ENCODE peak calls at places on chromosomes 6 and 20, in five cellular contexts. P is hepatocyte, K is GM23338, A is mammary epithelial cell, Z is astrocyte. G is an unnamed sample. For H3K36me3, the result is how much of the 10 kb centered on the place peaks cover.

GRCh38 chr6:4355241-4355640 is 219.9 kb upstream of the ECI2 start:
- DNase-seq in P (no peak), K (no peak), A (peak), Z (peak), G (peak)

GRCh38 chr6:166046982-166047381 is 120.7 kb downstream of the TBXT start:
- DNase-seq in P (no peak), K (no peak), A (no peak), Z (no peak), G (no peak)

GRCh38 chr6:80541186-80541585 is 434.7 kb downstream of the BCKDHB start:
- DNase-seq in P (no peak), K (no peak), A (peak), Z (peak), G (no peak)

GRCh38 chr6:132937466-132937906 is 123.1 kb downstream of the RPS12 start:
- DNase-seq in P (peak), K (peak), A (peak), Z (peak), G (peak)

GRCh38 chr6:73560853-73561407 is 40.1 kb upstream of the EEF1A1 start:
- DNase-seq in P (no peak), K (no peak), A (no peak), Z (no peak), G (no peak)

GRCh38 chr6:23091795-23092194 is 522.4 kb downstream of the HDGFL1 start:
- DNase-seq in P (no peak), K (no peak), A (no peak), Z (no peak), G (no peak)

GRCh38 chr20:9363673-9364072 is 150.7 kb upstream of the LAMP5 start:
- DNase-seq in P (peak), K (no peak), A (peak), Z (no peak), G (no peak)

GRCh38 chr20:31543966-31544598 is 29.8 kb downstream of the HM13 start:
- DNase-seq in P (peak), K (no peak), A (peak), Z (peak), G (peak)

GRCh38 chr20:62797671-62798532 is 1.6 kb downstream of the MRGBP start:
- DNase-seq in P (peak), K (no peak), A (no peak), Z (no peak), G (no peak)

GRCh38 chr20:2742934-2743559 is 50.5 kb downstream of the EBF4 start:
- DNase-seq in P (peak), K (peak), A (peak), Z (peak), G (peak)

GRCh38 chr6:43873806-43874714 is 104.0 kb downstream of the VEGFA start:
- DNase-seq in P (peak), K (no peak), A (no peak), Z (no peak), G (no peak)

GRCh38 chr20:37640600-37641561 is 52.9 kb upstream of the CTNNBL1 start:
- DNase-seq in P (no peak), K (no peak), A (peak), Z (no peak), G (peak)

GRCh38 chr6:2861071-2861821 is 19.6 kb upstream of the SERPINB1 start:
- DNase-seq in P (no peak), K (no peak), A (no peak), Z (no peak), G (no peak)

GRCh38 chr20:34143951-34144350 is 31.9 kb upstream of the EIF2S2 start:
- DNase-seq in P (peak), K (no peak), A (no peak), Z (peak), G (no peak)

GRCh38 chr20:17465236-17465635 is 65.9 kb downstream of the BFSP1 start:
- DNase-seq in P (no peak), K (no peak), A (no peak), Z (no peak), G (no peak)

GRCh38 chr6:37507082-37507481 is 7.4 kb upstream of the CCDC167 start:
- DNase-seq in P (no peak), K (peak), A (no peak), Z (no peak), G (no peak)

GRCh38 chr20:58853976-58854637 is 1.6 kb downstream of the GNAS start:
- DNase-seq in P (no peak), K (no peak), A (no peak), Z (no peak), G (no peak)
- TF ChIP-seq EZH2 in P (no peak), K (peak), A (no peak), Z (no peak), G (no peak)

GRCh38 chr20:24981282-24981681 is 11.3 kb downstream of the APMAP start:
- DNase-seq in P (no peak), K (no peak), A (no peak), Z (no peak), G (no peak)
- H3K36me3 ChIP-seq in P (under half), K (under half), A (under half), Z (under half), G (under half)

GRCh38 chr20:45970646-45971424 is 1.2 kb downstream of the ZNF335 start:
- DNase-seq in P (peak), K (no peak), A (no peak), Z (no peak), G (no peak)

GRCh38 chr20:45968081-45968671 is 3.8 kb downstream of the ZNF335 start:
- DNase-seq in P (no peak), K (no peak), A (no peak), Z (no peak), G (no peak)

GRCh38 chr20:45967551-45968080 is 4.4 kb downstream of the ZNF335 start:
- DNase-seq in P (no peak), K (no peak), A (no peak), Z (no peak), G (no peak)

GRCh38 chr20:45969712-45970634 is 2.0 kb downstream of the ZNF335 start:
- DNase-seq in P (peak), K (peak), A (peak), Z (peak), G (peak)

GRCh38 chr20:45968801-45969711 is 2.9 kb downstream of the ZNF335 start:
- DNase-seq in P (no peak), K (no peak), A (no peak), Z (peak), G (no peak)
- H3K4me3 ChIP-seq in P (no peak), K (no peak), A (no peak), Z (peak), G (no peak)

GRCh38 chr6:168011291-168011690 is 13.8 kb downstream of the KIF25 start:
- DNase-seq in P (no peak), K (no peak), A (no peak), Z (no peak), G (no peak)
- TF ChIP-seq EZH2 in P (no peak), K (no peak), A (no peak), Z (no peak), G (no peak)

GRCh38 chr20:3865152-3865886 is 18.7 kb downstream of the MAVS start:
- DNase-seq in P (no peak), K (no peak), A (no peak), Z (no peak), G (no peak)

GRCh38 chr20:3862333-3862732 is 15.7 kb downstream of the MAVS start:
- DNase-seq in P (no peak), K (no peak), A (no peak), Z (no peak), G (no peak)

GRCh38 chr20:3861191-3861590 is 14.6 kb downstream of the MAVS start:
- DNase-seq in P (no peak), K (no peak), A (no peak), Z (no peak), G (no peak)

GRCh38 chr20:3864518-3864917 is 17.9 kb downstream of the MAVS start:
- DNase-seq in P (no peak), K (no peak), A (no peak), Z (no peak), G (no peak)

GRCh38 chr20:3863317-3863716 is 16.7 kb downstream of the MAVS start:
- DNase-seq in P (no peak), K (no peak), A (no peak), Z (no peak), G (no peak)
- H3K36me3 ChIP-seq in P (under half), K (under half), A (under half), Z (under half), G (half or more)

DNA sequence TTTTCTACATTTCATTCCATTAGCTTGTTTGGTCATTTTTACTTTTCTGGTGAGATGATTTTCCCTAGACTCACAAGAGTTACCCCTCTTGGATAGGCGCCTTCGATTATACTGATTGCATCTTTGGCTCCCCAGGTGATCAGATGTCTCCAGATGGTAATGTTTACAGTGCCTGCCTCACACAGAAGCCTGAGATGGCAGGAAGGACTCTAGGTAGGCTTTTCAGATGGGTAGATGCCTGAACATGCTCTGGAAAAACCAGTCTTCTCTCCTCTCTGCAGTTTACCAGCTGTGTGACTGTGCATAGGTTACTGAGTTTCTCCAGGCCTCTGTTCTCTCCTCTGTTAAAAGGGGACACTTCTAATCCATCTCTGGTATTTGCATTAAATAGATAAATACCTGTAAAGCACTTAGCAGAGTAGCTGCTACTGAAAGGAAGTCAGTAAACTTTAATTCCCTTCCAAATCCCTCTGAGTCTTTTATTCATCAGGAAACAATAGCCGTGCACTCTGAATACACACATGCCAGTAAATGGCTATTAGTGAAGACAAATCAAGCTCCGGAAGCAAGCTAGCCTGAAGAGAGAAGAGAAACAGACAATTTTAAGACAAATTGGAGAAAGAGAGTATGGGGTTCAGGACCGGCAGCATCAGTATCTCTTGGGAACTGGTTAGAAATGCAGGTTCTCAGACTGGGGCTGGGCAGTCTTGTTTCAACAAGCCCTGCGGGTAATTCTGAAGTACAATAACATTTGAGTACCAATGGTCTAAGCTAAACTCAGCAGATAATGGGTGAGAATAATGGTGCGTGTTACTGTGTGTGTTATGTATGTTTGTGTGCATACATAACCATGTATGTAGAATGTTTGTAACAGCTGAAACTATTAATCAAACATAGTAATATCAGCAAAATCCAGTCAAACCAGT is 139.4 kb downstream of the UST start:
- DNase-seq in P (no peak), K (peak), A (peak), Z (no peak), G (peak)
- H3K4me3 ChIP-seq in P (no peak), K (no peak), A (peak), Z (no peak), G (no peak)